ENCODE peak calls at places on chromosomes 4 and X, in five cellular contexts. B is heart left ventricle, W is left lung, S is ovary, T is fibroblast of pulmonary artery. E is an unnamed sample.
A peak's percentile ranks its signal among the peaks of the same experiment; 100 is the strongest.

GRCh38 chr4:67087897-67088296 is 457.4 kb downstream of the CENPC start:
- DNase-seq in T (peak; percentile 24), S (no peak), W (no peak), B (peak; percentile 19), E (no peak)

GRCh38 chrX:52368368-52369055 is at the start of gene XAGE2:
- DNase-seq in W (no peak), B (no peak), T (no peak), S (no peak), E (no peak)

GRCh38 chr4:153341575-153342090 is 2.9 kb upstream of the MND1 start:
- DNase-seq in S (no peak), T (peak; percentile 61), B (no peak), W (no peak), E (peak; percentile 39)

GRCh38 chr4:139582044-139582443 is 26.0 kb upstream of the SETD7 start:
- DNase-seq in S (no peak), T (no peak), B (no peak), W (no peak), E (no peak)

GRCh38 chr4:59704621-59705020 is 1495.5 kb upstream of the ADGRL3 start:
- DNase-seq in B (no peak), W (no peak), T (no peak), S (no peak), E (no peak)

GRCh38 chrX:101483705-101484104 is 1.6 kb upstream of the ARMCX4 start:
- DNase-seq in S (no peak), T (peak; percentile 0), W (no peak), B (no peak), E (no peak)

GRCh38 chr4:89411539-89411938 is 103.9 kb upstream of the GPRIN3 start:
- DNase-seq in T (no peak), B (peak; percentile 25), S (no peak), W (no peak), E (no peak)

GRCh38 chr4:26220704-26221103 is 100.1 kb upstream of the RBPJ start:
- DNase-seq in T (peak; percentile 44), W (no peak), S (no peak), B (no peak), E (peak; percentile 71)

GRCh38 chr4:3766207-3766790 is at the start of gene ADRA2C:
- DNase-seq in T (no peak), S (peak; percentile 65), W (no peak), B (peak; percentile 42), E (peak; percentile 38)

GRCh38 chrX:133294126-133294525 is 76.0 kb upstream of the TFDP3 start:
- DNase-seq in W (no peak), T (no peak), S (no peak), B (no peak), E (no peak)

GRCh38 chrX:35040871-35041270 is 98.3 kb downstream of the FAM47B start:
- DNase-seq in S (no peak), B (no peak), W (no peak), T (no peak), E (no peak)

GRCh38 chr4:106522839-106523238 is 154.3 kb upstream of the GIMD1 start:
- DNase-seq in T (no peak), W (no peak), S (no peak), B (no peak), E (peak; percentile 4)

GRCh38 chrX:103540145-103540544 is 20.9 kb upstream of the RAB40A start:
- DNase-seq in B (no peak), W (no peak), T (peak; percentile 80), S (no peak), E (peak; percentile 55)

GRCh38 chr4:120948382-120948781 is 25.9 kb upstream of the PRDM5 start:
- DNase-seq in T (no peak), W (no peak), B (no peak), S (no peak), E (no peak)

GRCh38 chr4:181278941-181279340 is 964.3 kb upstream of the TENM3 start:
- DNase-seq in S (no peak), T (no peak), B (no peak), W (no peak), E (no peak)

GRCh38 chrX:107465932-107466620 is 16.6 kb downstream of the FRMPD3 start:
- DNase-seq in W (no peak), S (no peak), B (no peak), T (no peak), E (no peak)

GRCh38 chrX:107470198-107470597 is 20.7 kb downstream of the FRMPD3 start:
- DNase-seq in T (no peak), W (no peak), B (no peak), S (no peak), E (no peak)

GRCh38 chrX:107467271-107467670 is 17.8 kb downstream of the FRMPD3 start:
- DNase-seq in B (no peak), S (no peak), T (no peak), W (no peak), E (no peak)

GRCh38 chrX:107470971-107471370 is 21.5 kb downstream of the FRMPD3 start:
- DNase-seq in T (no peak), W (no peak), S (no peak), B (no peak), E (no peak)
- TF ChIP-seq CTCF in T (no peak), W (no peak), S (no peak), B (no peak), E (no peak)

GRCh38 chrX:150982235-150982785 is 825 bp upstream of the HMGB3 start:
- DNase-seq in T (no peak), W (peak; percentile 40), B (no peak), S (no peak), E (no peak)
- H3K4me3 ChIP-seq in T (peak overlapping the region; percentile 62), W (peak overlapping the region; percentile 48), B (peak overlapping the region; percentile 57), S (no peak overlapping the region), E (peak overlapping the region; percentile 66)

DNA sequence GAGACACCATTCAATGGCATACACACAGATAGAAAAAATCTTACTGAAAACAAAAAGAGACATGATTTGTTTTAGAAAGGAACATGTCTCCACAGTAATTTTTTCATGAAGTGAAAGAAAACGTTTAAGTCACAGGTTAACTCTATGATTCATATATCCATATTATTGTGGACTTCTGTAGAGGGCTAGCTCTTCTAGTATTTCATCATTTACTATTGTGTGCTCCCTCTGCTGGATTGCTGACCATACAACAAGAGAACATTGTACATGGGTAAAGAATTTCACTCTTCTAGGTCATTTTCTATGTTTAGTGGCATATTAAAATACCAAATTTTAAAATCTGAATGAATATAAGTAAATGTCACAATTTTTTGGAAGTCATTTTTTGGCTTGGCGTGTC is 91.8 kb upstream of the POU3F4 start:
- DNase-seq in S (no peak), W (no peak), B (no peak), T (no peak), E (no peak)
- TF ChIP-seq CTCF in S (no peak), W (no peak), B (no peak), T (no peak), E (peak; percentile 13)

DNA sequence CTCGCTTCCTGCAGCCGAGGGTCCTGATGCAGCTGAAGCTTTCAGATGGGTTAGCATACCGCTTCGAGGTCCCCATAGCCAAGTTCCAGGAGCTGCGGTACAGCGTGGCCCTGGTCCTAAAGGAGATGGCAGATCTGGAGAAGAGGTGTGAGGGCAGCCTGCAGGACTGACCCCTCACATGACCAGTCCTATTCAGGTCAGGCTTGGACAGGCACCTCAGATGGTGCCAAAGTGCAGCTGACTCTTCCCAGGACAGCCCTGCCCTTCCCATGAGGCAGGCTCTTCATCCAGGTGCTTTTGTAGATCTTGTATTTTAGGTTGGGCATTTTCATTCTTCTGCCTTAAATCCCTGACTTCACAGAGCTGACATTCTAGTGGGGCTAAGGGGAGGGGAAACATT is 15.1 kb downstream of the LNX1 start:
- DNase-seq in S (no peak), W (no peak), B (no peak), T (no peak), E (no peak)
- H3K4me3 ChIP-seq in S (no peak overlapping the region), W (no peak overlapping the region), B (no peak overlapping the region), T (no peak overlapping the region), E (no peak overlapping the region)

GRCh38 chr4:146548443-146548842 is 26.7 kb upstream of the SLC10A7 start:
- DNase-seq in B (no peak), S (no peak), T (no peak), W (no peak), E (no peak)

GRCh38 chr4:146550161-146550560 is 28.4 kb upstream of the SLC10A7 start:
- DNase-seq in B (no peak), S (no peak), T (no peak), W (no peak), E (no peak)

GRCh38 chr4:146545102-146545501 is 23.4 kb upstream of the SLC10A7 start:
- DNase-seq in B (no peak), W (no peak), T (peak; percentile 56), S (no peak), E (peak; percentile 30)
- TF ChIP-seq CTCF in B (no peak), W (peak; percentile 10), T (peak; percentile 55), S (no peak), E (peak; percentile 51)

GRCh38 chr4:113355550-113356371 is 306.3 kb downstream of the ANK2 start:
- DNase-seq in T (peak; percentile 92), W (peak; percentile 47), B (peak; percentile 26), S (no peak), E (peak; percentile 64)
- H3K4me3 ChIP-seq in T (peak overlapping the region; percentile 13), W (no peak overlapping the region), B (no peak overlapping the region), S (no peak overlapping the region), E (no peak overlapping the region)

GRCh38 chr4:174316546-174316945 is 32.8 kb downstream of the CEP44 start:
- DNase-seq in W (no peak), T (no peak), B (no peak), S (no peak), E (no peak)

GRCh38 chr4:174320501-174321199 is 36.9 kb downstream of the CEP44 start:
- DNase-seq in S (no peak), W (no peak), B (no peak), T (no peak), E (peak; percentile 50)

GRCh38 chr4:174317531-174317930 is 33.8 kb downstream of the CEP44 start:
- DNase-seq in B (no peak), W (no peak), T (peak; percentile 68), S (no peak), E (no peak)

GRCh38 chr4:174316954-174317353 is 33.2 kb downstream of the CEP44 start:
- DNase-seq in T (peak; percentile 16), S (no peak), B (no peak), W (no peak), E (no peak)

GRCh38 chr4:174318829-174319764 is 35.4 kb downstream of the CEP44 start:
- DNase-seq in S (no peak), B (no peak), W (no peak), T (peak; percentile 67), E (peak; percentile 55)
- TF ChIP-seq CTCF in S (peak; percentile 14), B (peak; percentile 64), W (peak; percentile 50), T (peak; percentile 76), E (peak; percentile 71)

GRCh38 chr4:6183740-6184139 is 16.6 kb downstream of the JAKMIP1 start:
- DNase-seq in B (no peak), S (no peak), T (no peak), W (no peak), E (no peak)
- H3K4me3 ChIP-seq in B (no peak overlapping the region), S (no peak overlapping the region), T (no peak overlapping the region), W (no peak overlapping the region), E (no peak overlapping the region)

DNA sequence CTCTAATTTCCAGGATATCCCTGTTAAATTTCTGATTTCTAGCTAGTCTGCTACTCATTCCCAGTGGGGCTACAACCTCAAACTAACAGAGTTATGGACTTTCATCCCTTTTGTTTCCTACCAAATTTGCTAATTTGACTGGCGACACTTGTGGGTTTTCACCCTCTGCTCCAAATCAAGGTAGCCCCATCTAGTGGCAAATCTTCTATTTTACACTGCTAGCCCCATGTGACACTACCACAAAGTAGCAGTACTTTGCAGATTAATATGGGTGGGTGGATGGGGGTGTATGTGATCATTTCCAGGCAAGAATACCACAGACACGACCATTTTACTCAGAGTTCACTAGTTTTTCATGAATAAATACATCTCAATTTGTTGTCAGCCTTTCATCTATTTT is 150.3 kb downstream of the MSL3 start:
- DNase-seq in W (no peak), S (no peak), T (peak; percentile 47), B (no peak), E (peak; percentile 25)
- TF ChIP-seq CTCF in W (no peak), S (no peak), T (peak; percentile 57), B (no peak), E (peak; percentile 50)

E was measured in fibroblast of villous mesenchyme.